ENCODE peak calls at places on chromosomes 2 and 18, in six cellular contexts. S is kidney, O is A549, Q is fibroblast of lung, R is transverse colon, W is left ventricle myocardium inferior. X is an unnamed sample. For H3K9me3, the result is how much of the 10 kb centered on the place peaks cover.

GRCh38 chr2:121640380-121641326 is 8.6 kb downstream of the CLASP1 start:
- DNase-seq in S (no peak), O (peak), Q (no peak), R (no peak), W (no peak), X (no peak)

GRCh38 chr2:27072950-27073349 is 1.5 kb upstream of the OST4 start:
- DNase-seq in S (no peak), O (no peak), Q (peak), R (no peak), W (no peak), X (no peak)

GRCh38 chr2:205372141-205372540 is 310.2 kb upstream of the NRP2 start:
- DNase-seq in S (no peak), O (no peak), Q (peak), R (no peak), W (no peak), X (no peak)

GRCh38 chr2:159185401-159186130 is 100.9 kb downstream of the WDSUB1 start:
- DNase-seq in S (no peak), O (peak), Q (peak), R (no peak), W (no peak), X (no peak)

GRCh38 chr2:234467289-234467688 is 29.6 kb downstream of the ARL4C start:
- DNase-seq in S (no peak), O (no peak), Q (peak), R (no peak), W (no peak), X (no peak)

GRCh38 chr2:228131833-228132232 is 49.7 kb downstream of the SPHKAP start:
- DNase-seq in S (no peak), O (no peak), Q (no peak), R (no peak), W (no peak), X (no peak)

GRCh38 chr2:17309186-17309585 is 209.1 kb downstream of the RAD51AP2 start:
- DNase-seq in S (no peak), O (no peak), Q (no peak), R (no peak), W (no peak), X (no peak)

GRCh38 chr2:128313076-128313836 is 5.4 kb downstream of the HS6ST1 start:
- DNase-seq in S (peak), O (peak), Q (peak), R (no peak), W (no peak), X (no peak)

GRCh38 chr2:237860273-237860935 is 981 bp downstream of the RAMP1 start:
- DNase-seq in S (no peak), O (no peak), Q (peak), R (no peak), W (no peak), X (no peak)

GRCh38 chr2:11647834-11648600 is 22.0 kb downstream of the NTSR2 start:
- DNase-seq in S (no peak), O (no peak), Q (peak), R (no peak), W (no peak), X (no peak)

GRCh38 chr18:27144672-27145071 is 40.4 kb downstream of the CHST9 start:
- DNase-seq in S (no peak), O (no peak), Q (no peak), R (no peak), W (no peak), X (no peak)

GRCh38 chr18:27142891-27143290 is 42.2 kb downstream of the CHST9 start:
- DNase-seq in S (no peak), O (no peak), Q (no peak), R (no peak), W (no peak), X (no peak)

GRCh38 chr18:27141876-27142275 is 43.2 kb downstream of the CHST9 start:
- DNase-seq in S (no peak), O (no peak), Q (no peak), R (no peak), W (no peak), X (no peak)

DNA sequence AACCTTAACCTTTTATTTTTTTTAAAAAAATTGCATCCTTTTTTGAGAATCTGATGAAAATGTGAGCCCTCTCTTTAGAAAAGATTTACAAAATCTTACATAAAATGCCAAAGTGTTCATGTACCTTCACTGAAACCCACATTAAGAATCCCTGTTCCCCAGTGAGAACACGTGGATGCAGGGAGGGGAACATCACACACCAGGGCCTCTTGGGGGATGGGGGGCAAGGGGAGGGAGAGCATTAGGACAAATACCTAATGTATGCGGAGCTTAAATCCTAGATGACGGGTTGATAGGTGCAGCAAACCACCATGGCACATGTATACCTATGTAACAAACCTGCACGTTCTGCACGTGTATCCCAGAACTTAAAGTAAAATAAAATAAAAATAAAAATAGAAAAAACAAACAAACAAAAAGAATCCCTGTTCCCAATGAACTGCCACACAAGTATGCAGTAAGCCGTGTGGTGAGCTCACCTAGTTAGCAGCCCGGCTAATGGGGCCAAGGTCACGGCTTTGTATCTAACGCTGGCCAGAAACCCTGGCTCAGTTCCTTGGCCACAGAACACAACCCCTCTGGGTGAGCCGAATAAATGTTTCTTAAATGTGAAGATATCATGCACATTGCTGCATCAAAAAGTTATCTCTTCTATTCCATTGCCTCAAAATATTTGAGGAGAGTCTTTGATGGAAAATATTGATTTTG is 41.4 kb downstream of the CHST9 start:
- DNase-seq in S (peak), O (no peak), Q (no peak), R (no peak), W (peak), X (no peak)
- H3K9me3 ChIP-seq in S (under half), O (under half), Q (under half), R (under half), W (under half), X (under half)

GRCh38 chr2:29187926-29188325 is 72.7 kb downstream of the CLIP4 start:
- DNase-seq in S (no peak), O (no peak), Q (peak), R (no peak), W (no peak), X (no peak)

GRCh38 chr2:29192526-29192925 is 77.3 kb downstream of the CLIP4 start:
- DNase-seq in S (no peak), O (no peak), Q (peak), R (no peak), W (no peak), X (no peak)

GRCh38 chr2:29191817-29192216 is 76.6 kb downstream of the CLIP4 start:
- DNase-seq in S (no peak), O (no peak), Q (no peak), R (no peak), W (no peak), X (no peak)

GRCh38 chr2:29186812-29187211 is 71.6 kb downstream of the CLIP4 start:
- DNase-seq in S (no peak), O (no peak), Q (no peak), R (no peak), W (no peak), X (no peak)

DNA sequence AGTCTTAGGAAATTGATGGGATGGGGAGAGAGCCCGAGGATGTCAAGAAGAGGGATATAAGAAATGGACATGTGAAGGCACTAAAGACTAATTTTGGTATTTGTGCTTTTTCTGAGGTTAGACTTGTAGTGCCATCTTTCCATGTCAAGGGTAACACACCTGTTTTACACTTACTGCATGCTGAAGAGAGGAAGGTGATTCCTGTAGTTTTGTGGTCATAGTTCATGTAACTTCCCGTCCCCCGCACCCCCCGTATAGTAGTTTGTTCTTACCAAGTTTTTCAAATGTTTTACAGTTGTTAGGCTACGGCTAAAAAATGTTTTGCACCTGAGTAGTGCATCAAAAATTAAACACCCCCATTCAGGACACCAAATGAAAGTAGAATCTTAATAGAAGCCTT is 73.8 kb downstream of the CLIP4 start:
- DNase-seq in S (no peak), O (no peak), Q (peak), R (no peak), W (no peak), X (no peak)
- H3K4me3 ChIP-seq in S (no peak), O (no peak), Q (no peak), R (no peak), W (no peak), X (no peak)

DNA sequence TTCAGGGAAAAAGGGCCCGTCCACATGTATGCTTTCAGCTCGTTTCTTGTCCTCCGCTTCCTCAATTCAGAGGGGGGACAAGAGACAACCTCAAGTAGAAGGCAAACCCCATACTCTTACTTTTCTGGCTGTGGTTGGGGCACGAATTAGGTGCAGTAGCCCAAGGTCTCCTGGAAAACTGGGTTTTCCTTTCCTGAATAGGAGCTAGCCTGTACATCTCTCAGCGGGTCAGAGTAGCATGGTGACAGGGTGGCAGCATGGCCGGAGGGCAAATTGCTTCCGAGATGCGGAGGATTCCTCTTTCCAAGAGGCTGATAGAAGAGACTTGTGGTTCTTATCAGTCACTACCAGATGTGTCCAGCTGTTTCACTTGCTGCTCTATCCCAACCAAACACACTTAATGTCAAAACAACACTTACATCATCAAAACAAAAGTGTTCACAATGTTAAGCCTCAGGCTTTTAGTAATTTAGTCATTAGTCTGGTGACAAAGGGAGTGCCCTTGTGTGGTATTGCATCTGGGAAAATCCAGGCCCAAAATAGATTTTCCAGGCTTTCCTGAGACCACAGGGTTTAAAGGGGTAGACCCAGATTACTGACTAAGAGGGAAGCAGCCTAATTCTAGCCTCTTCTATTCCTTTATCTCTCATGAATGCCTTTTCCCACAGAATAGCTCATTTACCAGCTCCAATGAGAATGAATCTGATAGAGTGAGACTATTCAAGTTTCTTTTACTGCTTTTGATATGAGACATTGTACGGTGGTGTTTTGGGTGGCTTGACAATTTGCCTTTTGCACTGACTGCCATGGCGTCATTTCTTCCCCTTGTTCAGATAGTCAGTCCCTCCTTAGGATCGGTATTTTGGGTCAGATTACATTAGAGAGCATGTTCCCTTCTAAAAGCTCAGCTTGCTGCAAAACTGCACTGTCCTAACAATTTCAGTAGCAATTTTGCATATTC is 162.0 kb downstream of the LTBP1 start:
- DNase-seq in S (no peak), O (peak), Q (peak), R (no peak), W (no peak), X (no peak)
- H3K27ac ChIP-seq in S (no peak), O (peak), Q (peak), R (no peak), W (peak), X (no peak)

GRCh38 chr2:215271466-215271865 is 40.4 kb upstream of the ATIC start:
- DNase-seq in S (no peak), O (no peak), Q (no peak), R (no peak), W (no peak), X (no peak)
- H3K9me3 ChIP-seq in S (under half), O (under half), Q (under half), R (under half), W (under half), X (under half)

GRCh38 chr18:55585050-55585449 is 2.9 kb downstream of the TCF4 start:
- DNase-seq in S (no peak), O (no peak), Q (peak), R (no peak), W (no peak), X (no peak)
- H3K4me3 ChIP-seq in S (no peak), O (no peak), Q (peak), R (no peak), W (peak), X (peak)